ENCODE peak calls at places on chromosomes 13 and 19, in five cellular contexts. T is GM12878, E is A549, N is GM23338, R is HepG2. I is an unnamed sample.

GRCh38 chr19:3185482-3186376 is at the start of gene NCLN:
- DNase-seq in T (peak; percentile 92), E (peak; percentile 42), N (peak; percentile 95), R (peak; percentile 90), I (peak; percentile 84)

GRCh38 chr13:21075303-21076264 is 14.2 kb upstream of the LATS2 start:
- DNase-seq in T (no peak), E (no peak), N (peak; percentile 76), R (no peak), I (no peak)

GRCh38 chr13:27211771-27212364 is 39.5 kb upstream of the RPL21 start:
- DNase-seq in T (no peak), E (no peak), N (no peak), R (no peak), I (no peak)

GRCh38 chr13:75936791-75937190 is 300.7 kb downstream of the LMO7 start:
- DNase-seq in T (no peak), E (no peak), N (no peak), R (no peak), I (no peak)

GRCh38 chr19:30183807-30184490 is 188.2 kb upstream of the ZNF536 start:
- DNase-seq in T (no peak), E (no peak), N (no peak), R (no peak), I (no peak)

GRCh38 chr19:2478756-2479555 is 3.0 kb downstream of the GADD45B start:
- DNase-seq in T (no peak), E (no peak), N (peak; percentile 89), R (no peak), I (no peak)

GRCh38 chr13:40026741-40027140 is 371.3 kb downstream of the COG6 start:
- DNase-seq in T (peak; percentile 62), E (no peak), N (no peak), R (no peak), I (no peak)

GRCh38 chr19:2462635-2463421 is 6.1 kb upstream of the LMNB2 start:
- DNase-seq in T (no peak), E (no peak), N (peak; percentile 100), R (peak; percentile 93), I (no peak)

GRCh38 chr19:40580619-40581018 is 3.9 kb downstream of the SHKBP1 start:
- DNase-seq in T (no peak), E (no peak), N (no peak), R (no peak), I (no peak)

GRCh38 chr19:46739290-46739771 is 6.5 kb upstream of the FKRP start:
- DNase-seq in T (no peak), E (no peak), N (no peak), R (no peak), I (no peak)

GRCh38 chr13:111893071-111893606 is 173.8 kb upstream of the SOX1 start:
- DNase-seq in T (no peak), E (no peak), N (peak; percentile 84), R (no peak), I (no peak)

GRCh38 chr13:39217471-39217870 is 179.2 kb downstream of the NHLRC3 start:
- DNase-seq in T (no peak), E (no peak), N (no peak), R (no peak), I (no peak)

GRCh38 chr13:42696191-42696590 is 85.2 kb upstream of the FAM216B start:
- DNase-seq in T (no peak), E (no peak), N (no peak), R (no peak), I (no peak)

GRCh38 chr19:43575955-43576451 is 402 bp downstream of the PINLYP start:
- DNase-seq in T (no peak), E (no peak), N (no peak), R (no peak), I (no peak)

GRCh38 chr13:77026255-77026782 is 640 bp downstream of the FBXL3 start:
- DNase-seq in T (peak; percentile 42), E (peak; percentile 15), N (peak; percentile 63), R (peak; percentile 63), I (peak; percentile 81)

GRCh38 chr19:31625056-31625455 is 275.8 kb upstream of the TSHZ3 start:
- DNase-seq in T (no peak), E (no peak), N (no peak), R (no peak), I (no peak)

GRCh38 chr13:62356977-62357376 is 941.3 kb upstream of the PCDH20 start:
- DNase-seq in T (no peak), E (no peak), N (no peak), R (no peak), I (no peak)

GRCh38 chr13:29319451-29319850 is 276.0 kb downstream of the SLC7A1 start:
- DNase-seq in T (no peak), E (no peak), N (peak; percentile 72), R (no peak), I (no peak)

GRCh38 chr19:13082192-13083007 is 20.3 kb downstream of the LYL1 start:
- DNase-seq in T (no peak), E (peak; percentile 61), N (peak; percentile 74), R (peak; percentile 52), I (peak; percentile 65)

GRCh38 chr13:105545811-105546210 is 989.7 kb downstream of the EFNB2 start:
- DNase-seq in T (no peak), E (no peak), N (no peak), R (no peak), I (no peak)

GRCh38 chr19:12222980-12223630 is 60.2 kb downstream of the ZNF136 start:
- DNase-seq in T (no peak), E (no peak), N (no peak), R (no peak), I (no peak)

GRCh38 chr19:20359933-20360720 is 193.1 kb downstream of the ZNF486 start:
- DNase-seq in T (no peak), E (no peak), N (peak; percentile 85), R (no peak), I (no peak)

GRCh38 chr13:32267836-32268439 is 47.2 kb downstream of the ZAR1L start:
- DNase-seq in T (no peak), E (no peak), N (peak; percentile 85), R (no peak), I (peak; percentile 8)

GRCh38 chr19:58218899-58219298 is 9.8 kb upstream of the ZNF544 start:
- DNase-seq in T (no peak), E (no peak), N (peak; percentile 72), R (peak; percentile 8), I (peak; percentile 35)

GRCh38 chr19:33668968-33669367 is 47.2 kb downstream of the CHST8 start:
- DNase-seq in T (no peak), E (no peak), N (no peak), R (peak; percentile 26), I (no peak)

GRCh38 chr19:45769821-45770191 is 754 bp upstream of the SIX5 start:
- DNase-seq in T (no peak), E (peak; percentile 41), N (peak; percentile 44), R (no peak), I (no peak)

GRCh38 chr13:30600470-30600869 is 17.2 kb upstream of the USPL1 start:
- DNase-seq in T (no peak), E (no peak), N (no peak), R (no peak), I (no peak)

GRCh38 chr13:26623125-26623524 is 65.6 kb downstream of the WASF3 start:
- DNase-seq in T (no peak), E (no peak), N (no peak), R (no peak), I (no peak)

GRCh38 chr19:1590641-1591397 is 1.8 kb downstream of the MBD3 start:
- DNase-seq in T (no peak), E (no peak), N (peak; percentile 61), R (peak; percentile 49), I (peak; percentile 62)

GRCh38 chr13:73849292-73849691 is 284.9 kb downstream of the KLF12 start:
- DNase-seq in T (no peak), E (peak; percentile 1), N (peak; percentile 86), R (peak; percentile 17), I (no peak)

GRCh38 chr13:48942131-48942530 is 33.6 kb upstream of the FNDC3A start:
- DNase-seq in T (no peak), E (no peak), N (no peak), R (no peak), I (no peak)

GRCh38 chr13:84446972-84447700 is 564.9 kb upstream of the SLITRK1 start:
- DNase-seq in T (no peak), E (no peak), N (peak; percentile 8), R (no peak), I (no peak)
- TF ChIP-seq JUNB in T (no peak), E (no peak), N (no peak), R (no peak), I (no peak)

DNA sequence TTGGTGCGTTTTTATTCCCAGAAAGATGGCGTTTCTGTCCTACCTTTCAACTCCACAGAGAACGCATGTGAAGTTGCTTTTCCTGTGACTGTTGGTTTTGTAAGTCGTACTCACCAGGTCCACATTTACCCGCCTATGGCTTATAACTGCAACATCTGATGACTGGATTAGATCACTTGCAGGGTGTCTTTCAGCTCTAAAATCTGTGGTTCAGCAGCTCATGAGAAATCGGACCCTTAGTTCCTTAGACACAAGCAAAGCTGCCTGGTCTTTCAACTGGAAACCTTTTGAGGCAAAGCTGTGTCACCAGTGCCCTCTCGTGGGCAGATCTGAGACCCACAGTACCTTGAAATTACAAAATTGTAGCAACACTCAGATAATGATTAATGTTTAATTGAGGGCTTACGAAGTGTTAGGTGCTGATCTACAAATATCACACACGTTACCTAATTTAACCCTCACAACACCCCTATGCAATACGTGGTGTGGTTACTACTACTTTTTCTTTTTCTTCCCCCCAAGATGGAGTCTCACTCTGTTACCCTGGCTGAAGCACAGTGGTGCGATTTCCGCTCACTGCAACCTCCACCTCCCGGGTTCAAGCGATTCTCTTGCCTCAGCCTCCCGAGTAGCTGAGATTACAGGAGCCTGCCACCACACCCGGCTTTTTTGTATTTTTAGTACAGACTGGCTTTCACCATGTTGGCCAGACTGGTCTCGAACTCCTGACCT is 65.4 kb downstream of the RUBCNL start:
- DNase-seq in T (peak; percentile 24), E (peak; percentile 26), N (peak; percentile 68), R (peak; percentile 18), I (peak; percentile 46)
- TF ChIP-seq JUNB in T (no peak), E (no peak), N (no peak), R (no peak), I (no peak)

GRCh38 chr13:102090532-102090931 is 311.3 kb downstream of the FGF14 start:
- DNase-seq in T (no peak), E (no peak), N (no peak), R (no peak), I (no peak)
- TF ChIP-seq JUNB in T (no peak), E (no peak), N (no peak), R (no peak), I (no peak)

DNA sequence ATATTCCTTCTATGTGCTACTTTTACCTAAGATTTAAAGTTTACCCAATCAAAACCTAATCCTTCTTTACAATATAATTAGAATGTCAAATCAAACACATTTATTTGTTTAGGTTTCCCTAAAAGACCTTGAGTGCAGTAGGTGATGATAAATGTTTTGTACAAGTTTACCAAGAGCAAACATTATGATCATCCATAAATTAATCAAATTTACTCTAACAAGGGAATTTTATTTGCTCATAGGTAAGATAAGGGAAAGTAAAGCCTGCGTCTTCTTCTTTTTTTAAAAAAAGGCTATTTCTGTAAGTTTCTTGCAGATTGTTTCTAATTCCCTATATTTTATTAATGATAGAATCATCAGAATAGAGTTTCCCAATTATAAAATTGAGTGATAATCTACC is 48.0 kb upstream of the PCDH17 start:
- DNase-seq in T (no peak), E (no peak), N (no peak), R (no peak), I (no peak)
- TF ChIP-seq JUNB in T (no peak), E (no peak), N (no peak), R (no peak), I (no peak)

GRCh38 chr19:38834590-38834989 is 3.0 kb upstream of the ECH1 start:
- DNase-seq in T (no peak), E (no peak), N (peak; percentile 42), R (no peak), I (no peak)
- TF ChIP-seq JUNB in T (no peak), E (no peak), N (no peak), R (no peak), I (no peak)

I was measured in K562.